ENCODE peak calls at places on chromosomes 2 and 18, in five cellular contexts. Z is stimulated activated naive CD4-positive, alpha-beta T cell; G is activated CD4-positive, alpha-beta T cell treated with anti-CD3 and anti-CD28 coated beads, Interleukin-2, amount 50 U/mL, for 1 hour; J is anterior cingulate cortex; P is right atrium auricular region. S is an unnamed sample.

GRCh38 chr18:48820483-48821250 is 130.1 kb downstream of the SMAD7 start:
- DNase-seq in Z (no peak), G (no peak), J (no peak), P (peak), S (no peak)

GRCh38 chr2:120564213-120565094 is 171.2 kb upstream of the GLI2 start:
- DNase-seq in Z (no peak), G (no peak), J (no peak), P (no peak), S (no peak)

GRCh38 chr2:219031005-219031738 is 10.1 kb downstream of the CFAP65 start:
- DNase-seq in Z (no peak), G (no peak), J (no peak), P (no peak), S (no peak)

GRCh38 chr18:62403125-62403524 is 78.0 kb downstream of the TNFRSF11A start:
- DNase-seq in Z (no peak), G (no peak), J (no peak), P (no peak), S (no peak)

GRCh38 chr2:132593171-132593570 is 76.8 kb downstream of the LYPD1 start:
- DNase-seq in Z (no peak), G (no peak), J (no peak), P (no peak), S (no peak)

GRCh38 chr2:102122115-102122514 is 20.4 kb upstream of the IL1R1 start:
- DNase-seq in Z (no peak), G (no peak), J (no peak), P (no peak), S (no peak)

GRCh38 chr2:196987654-196988364 is 61.3 kb upstream of the PGAP1 start:
- DNase-seq in Z (no peak), G (no peak), J (no peak), P (peak), S (no peak)

GRCh38 chr2:237199082-237199481 is 113.4 kb downstream of the COPS8 start:
- DNase-seq in Z (no peak), G (no peak), J (no peak), P (no peak), S (no peak)

GRCh38 chr2:6008186-6008585 is 316.0 kb downstream of the SOX11 start:
- DNase-seq in Z (no peak), G (no peak), J (no peak), P (no peak), S (no peak)

GRCh38 chr2:47334356-47335136 is 68.4 kb upstream of the MSH2 start:
- DNase-seq in Z (no peak), G (no peak), J (no peak), P (no peak), S (no peak)

GRCh38 chr2:95300391-95300938 is 3.3 kb downstream of the KCNIP3 start:
- DNase-seq in Z (no peak), G (no peak), J (no peak), P (no peak), S (no peak)

GRCh38 chr2:240256704-240257637 is 116.5 kb upstream of the OTOS start:
- DNase-seq in Z (no peak), G (no peak), J (no peak), P (no peak), S (no peak)

GRCh38 chr2:69032336-69032735 is 19.4 kb downstream of the ANTXR1 start:
- DNase-seq in Z (no peak), G (no peak), J (no peak), P (no peak), S (no peak)

GRCh38 chr2:208064220-208064951 is 39.1 kb upstream of the PLEKHM3 start:
- DNase-seq in Z (no peak), G (no peak), J (no peak), P (no peak), S (no peak)

GRCh38 chr18:25300492-25300891 is 51.5 kb downstream of the ZNF521 start:
- DNase-seq in Z (no peak), G (no peak), J (no peak), P (no peak), S (no peak)

GRCh38 chr2:153866595-153866994 is 5.1 kb upstream of the GALNT13 start:
- DNase-seq in Z (no peak), G (no peak), J (no peak), P (no peak), S (no peak)

GRCh38 chr2:163401481-163401880 is 334.3 kb downstream of the FIGN start:
- DNase-seq in Z (no peak), G (no peak), J (no peak), P (peak), S (no peak)

GRCh38 chr18:59961086-59961485 is 61.3 kb downstream of the PMAIP1 start:
- DNase-seq in Z (no peak), G (no peak), J (no peak), P (no peak), S (no peak)

GRCh38 chr2:132562245-132562644 is 107.8 kb downstream of the LYPD1 start:
- DNase-seq in Z (no peak), G (no peak), J (no peak), P (no peak), S (no peak)

GRCh38 chr2:11157296-11157695 is 2.0 kb downstream of the SLC66A3 start:
- DNase-seq in Z (no peak), G (no peak), J (no peak), P (no peak), S (no peak)

GRCh38 chr2:239832995-239833727 is 192.0 kb downstream of the NDUFA10 start:
- DNase-seq in Z (no peak), G (no peak), J (no peak), P (peak), S (no peak)

GRCh38 chr2:46787315-46787714 is 128.3 kb downstream of the MCFD2 start:
- DNase-seq in Z (no peak), G (no peak), J (no peak), P (no peak), S (no peak)

GRCh38 chr2:224008702-224009261 is 30.3 kb downstream of the SERPINE2 start:
- DNase-seq in Z (no peak), G (no peak), J (no peak), P (no peak), S (no peak)

GRCh38 chr2:206442516-206442853 is 847 bp upstream of the ADAM23 start:
- DNase-seq in Z (no peak), G (no peak), J (no peak), P (no peak), S (no peak)

GRCh38 chr2:28691774-28692281 is 59.8 kb upstream of the PPP1CB start:
- DNase-seq in Z (no peak), G (no peak), J (no peak), P (no peak), S (no peak)

GRCh38 chr2:205751621-205752031 is 69.3 kb downstream of the NRP2 start:
- DNase-seq in Z (no peak), G (no peak), J (no peak), P (no peak), S (no peak)

GRCh38 chr2:36438454-36438977 is 82.9 kb downstream of the CRIM1 start:
- DNase-seq in Z (no peak), G (no peak), J (no peak), P (no peak), S (no peak)

GRCh38 chr18:45954070-45954712 is 12.9 kb downstream of the EPG5 start:
- DNase-seq in Z (no peak), G (no peak), J (no peak), P (no peak), S (no peak)

GRCh38 chr2:19711470-19712372 is 190.1 kb downstream of the TTC32 start:
- DNase-seq in Z (no peak), G (no peak), J (no peak), P (no peak), S (peak)

GRCh38 chr2:141925511-141925910 is 205.3 kb downstream of the LRP1B start:
- DNase-seq in Z (no peak), G (no peak), J (no peak), P (no peak), S (no peak)

GRCh38 chr18:12394428-12394827 is 13.3 kb upstream of the PRELID3A start:
- DNase-seq in Z (no peak), G (no peak), J (no peak), P (no peak), S (no peak)

GRCh38 chr2:64274399-64275173 is 130.4 kb upstream of the PELI1 start:
- DNase-seq in Z (no peak), G (no peak), J (no peak), P (no peak), S (no peak)

GRCh38 chr2:120991401-120991800 is 255.7 kb downstream of the GLI2 start:
- DNase-seq in Z (no peak), G (no peak), J (no peak), P (no peak), S (no peak)

S was measured in iPS DF 6.9.